ENCODE peak calls at places on chromosomes 13 and 19, in five cellular contexts. C, B, J, Q and V are unnamed samples.

GRCh38 chr13:107124129-107124718 is 556.3 kb upstream of the ARGLU1 start:
- DNase-seq in Q (peak), B (peak), J (peak), C (no peak), V (peak)

GRCh38 chr19:5818594-5818993 is 13.7 kb downstream of the NRTN start:
- DNase-seq in J (no peak), Q (no peak), C (no peak), B (no peak), V (no peak)

GRCh38 chr19:1656988-1657536 is 4.6 kb upstream of the TCF3 start:
- DNase-seq in C (no peak), B (no peak), J (no peak), Q (no peak), V (no peak)

GRCh38 chr19:31220540-31220939 is 128.7 kb downstream of the TSHZ3 start:
- DNase-seq in Q (no peak), B (no peak), C (no peak), J (no peak), V (peak)

GRCh38 chr13:50919291-50919690 is 9.7 kb downstream of the RNASEH2B start:
- DNase-seq in J (no peak), C (no peak), B (no peak), Q (no peak), V (no peak)

GRCh38 chr13:22561581-22561980 is 619.2 kb upstream of the SGCG start:
- DNase-seq in B (no peak), C (no peak), Q (no peak), J (peak), V (no peak)

GRCh38 chr13:99477493-99477892 is 23.8 kb upstream of the TM9SF2 start:
- DNase-seq in C (no peak), J (no peak), B (no peak), Q (no peak), V (peak)

GRCh38 chr13:62251734-62252133 is 836.1 kb upstream of the PCDH20 start:
- DNase-seq in B (no peak), C (no peak), Q (no peak), J (no peak), V (no peak)

GRCh38 chr13:25252770-25253169 is 34.5 kb downstream of the MTMR6 start:
- DNase-seq in C (no peak), J (no peak), B (no peak), Q (no peak), V (no peak)

GRCh38 chr19:36627057-36627456 is 21.9 kb downstream of the ZNF382 start:
- DNase-seq in Q (no peak), J (no peak), B (no peak), C (no peak), V (no peak)

GRCh38 chr19:19822148-19822429 is 539 bp upstream of the ZNF506 start:
- DNase-seq in B (no peak), C (no peak), Q (peak), J (peak), V (no peak)

GRCh38 chr13:41244555-41244954 is 18.8 kb downstream of the MTRF1 start:
- DNase-seq in Q (no peak), C (peak), J (peak), B (no peak), V (peak)

GRCh38 chr13:34201050-34201913 is 383.3 kb downstream of the RFC3 start:
- DNase-seq in Q (no peak), B (no peak), J (peak), C (peak), V (peak)

GRCh38 chr13:108911807-108912206 is 282.4 kb downstream of the MYO16 start:
- DNase-seq in B (no peak), Q (no peak), J (no peak), C (no peak), V (peak)

GRCh38 chr13:77343841-77344240 is 16.9 kb upstream of the MYCBP2 start:
- DNase-seq in C (no peak), Q (no peak), J (no peak), B (no peak), V (no peak)

GRCh38 chr19:11034449-11035213 is 54.6 kb upstream of the LDLR start:
- DNase-seq in J (no peak), B (no peak), C (no peak), Q (no peak), V (no peak)

GRCh38 chr19:13526552-13526951 is 20.3 kb upstream of the CACNA1A start:
- DNase-seq in C (no peak), B (peak), J (peak), Q (no peak), V (no peak)

GRCh38 chr19:55677572-55678028 is 2.6 kb downstream of the EPN1 start:
- DNase-seq in C (no peak), J (no peak), Q (peak), B (no peak), V (no peak)